ENCODE peak calls at places on chromosomes 11 and 22, in nine cellular contexts. Y is right lobe of liver, U is cardiac fibroblast, W is Calu3, Q is AML-193, Z is astrocyte of the spinal cord, G is heart right ventricle, P is RWPE1, D is GM06990. V is an unnamed sample.

GRCh38 chr11:46278387-46279173 is 1.1 kb downstream of the CREB3L1 start:
- DNase-seq in Y (no peak), U (peak), W (peak), Q (no peak), Z (peak), G (peak), P (no peak), D (no peak), V (peak)

GRCh38 chr22:37607010-37607911 is 1.4 kb upstream of the GGA1 start:
- DNase-seq in Y (peak), U (peak), W (peak), Q (peak), Z (peak), G (peak), P (peak), D (peak), V (peak)

GRCh38 chr22:17773606-17774205 is 563 bp downstream of the BID start:
- DNase-seq in Y (peak), U (peak), W (peak), Q (no peak), Z (peak), G (peak), P (peak), D (peak), V (peak)

GRCh38 chr11:19519912-19520641 is 192.6 kb upstream of the NAV2 start:
- DNase-seq in Y (peak), U (no peak), W (no peak), Q (no peak), Z (no peak), G (peak), P (no peak), D (no peak), V (no peak)

GRCh38 chr11:77125191-77125590 is 2.9 kb upstream of the MYO7A start:
- DNase-seq in Y (no peak), U (no peak), W (no peak), Q (no peak), Z (no peak), G (no peak), P (no peak), D (no peak), V (no peak)

GRCh38 chr22:43819691-43820670 is 7.9 kb upstream of the EFCAB6 start:
- DNase-seq in Y (no peak), U (no peak), W (no peak), Q (no peak), Z (no peak), G (no peak), P (no peak), D (no peak), V (no peak)

GRCh38 chr22:47625531-47626427 is 863.3 kb downstream of the TBC1D22A start:
- DNase-seq in Y (no peak), U (no peak), W (no peak), Q (no peak), Z (no peak), G (no peak), P (no peak), D (no peak), V (no peak)

GRCh38 chr11:126655807-126656128 is 300.3 kb downstream of the ST3GAL4 start:
- DNase-seq in Y (peak), U (peak), W (no peak), Q (no peak), Z (peak), G (no peak), P (peak), D (no peak), V (no peak)

V was measured in HT1080.